ENCODE peak calls at places on chromosomes 5 and 9, in eight cellular contexts. L is HFFc6, R is amniotic stem cell, Y is pancreas, V is endothelial cell, D is right lobe of liver, W is hepatocyte, U is lower lobe of right lung. P is an unnamed sample.
A peak's percentile ranks its signal among the peaks of the same experiment; 100 is the strongest.

GRCh38 chr9:1505489-1505888 is 455.3 kb downstream of the DMRT2 start:
- DNase-seq in L (no peak), R (no peak), Y (no peak), V (no peak), D (no peak), W (no peak), U (no peak), P (no peak)

GRCh38 chr9:97109194-97109811 is 70.4 kb upstream of the CTSV start:
- DNase-seq in L (peak; percentile 26), R (no peak), Y (peak; percentile 35), V (peak; percentile 50), D (no peak), W (peak; percentile 65), U (no peak), P (peak; percentile 37)

GRCh38 chr5:7087719-7088297 is 308.1 kb upstream of the ADCY2 start:
- DNase-seq in L (no peak), R (no peak), Y (no peak), V (no peak), D (no peak), W (no peak), U (no peak), P (no peak)

GRCh38 chr9:126885089-126885753 is 24.8 kb downstream of the ZBTB34 start:
- DNase-seq in L (no peak), R (no peak), Y (no peak), V (peak; percentile 31), D (no peak), W (peak; percentile 72), U (no peak), P (no peak)

GRCh38 chr5:89904442-89904841 is 505.1 kb downstream of the CETN3 start:
- DNase-seq in L (no peak), R (no peak), Y (no peak), V (no peak), D (no peak), W (no peak), U (no peak), P (no peak)

GRCh38 chr5:172194985-172195774 is 1.2 kb downstream of the EFCAB9 start:
- DNase-seq in L (no peak), R (no peak), Y (no peak), V (no peak), D (no peak), W (no peak), U (no peak), P (no peak)

GRCh38 chr5:124343021-124343420 is 403.4 kb downstream of the ZNF608 start:
- DNase-seq in L (no peak), R (no peak), Y (no peak), V (no peak), D (no peak), W (no peak), U (no peak), P (no peak)

GRCh38 chr5:141779642-141780041 is 97.6 kb upstream of the ARAP3 start:
- DNase-seq in L (no peak), R (no peak), Y (no peak), V (no peak), D (no peak), W (no peak), U (no peak), P (no peak)

GRCh38 chr5:123089572-123089970 is 530 bp downstream of the PRDM6 start:
- DNase-seq in L (no peak), R (no peak), Y (no peak), V (peak; percentile 52), D (no peak), W (peak; percentile 60), U (no peak), P (no peak)

GRCh38 chr5:138610468-138611294 is 35.5 kb upstream of the HSPA9 start:
- DNase-seq in L (no peak), R (no peak), Y (no peak), V (peak; percentile 23), D (no peak), W (peak; percentile 31), U (no peak), P (no peak)

GRCh38 chr5:123098767-123099513 is 9.9 kb downstream of the PRDM6 start:
- DNase-seq in L (no peak), R (no peak), Y (no peak), V (no peak), D (no peak), W (peak; percentile 50), U (no peak), P (no peak)

GRCh38 chr9:114300153-114300845 is 22.6 kb upstream of the ORM1 start:
- DNase-seq in L (no peak), R (no peak), Y (peak; percentile 11), V (no peak), D (no peak), W (no peak), U (peak; percentile 14), P (no peak)

GRCh38 chr9:113464672-113465271 is 1.2 kb downstream of the RGS3 start:
- DNase-seq in L (no peak), R (no peak), Y (no peak), V (no peak), D (no peak), W (no peak), U (no peak), P (no peak)

GRCh38 chr5:180683523-180683922 is 34.1 kb upstream of the FLT4 start:
- DNase-seq in L (no peak), R (no peak), Y (no peak), V (no peak), D (no peak), W (no peak), U (no peak), P (no peak)

GRCh38 chr5:120614512-120614911 is 150.4 kb downstream of the PRR16 start:
- DNase-seq in L (peak; percentile 55), R (peak; percentile 23), Y (no peak), V (no peak), D (no peak), W (no peak), U (no peak), P (no peak)

GRCh38 chr9:69554945-69555344 is 117.2 kb downstream of the APBA1 start:
- DNase-seq in L (peak; percentile 63), R (peak; percentile 55), Y (no peak), V (no peak), D (no peak), W (peak; percentile 40), U (no peak), P (no peak)

GRCh38 chr5:88660947-88661869 is 221.8 kb downstream of the MEF2C start:
- DNase-seq in L (peak; percentile 39), R (no peak), Y (peak; percentile 41), V (peak; percentile 81), D (peak; percentile 57), W (peak; percentile 89), U (no peak), P (no peak)

GRCh38 chr9:128703616-128704355 is 1.5 kb downstream of the PKN3 start:
- DNase-seq in L (no peak), R (no peak), Y (no peak), V (no peak), D (peak; percentile 54), W (no peak), U (peak; percentile 58), P (no peak)

GRCh38 chr5:78280261-78280660 is 14.2 kb downstream of the AP3B1 start:
- DNase-seq in L (no peak), R (no peak), Y (no peak), V (no peak), D (no peak), W (no peak), U (no peak), P (no peak)

GRCh38 chr9:88738708-88739107 is 203.7 kb downstream of the NXNL2 start:
- DNase-seq in L (peak; percentile 75), R (peak; percentile 36), Y (no peak), V (no peak), D (no peak), W (no peak), U (no peak), P (no peak)

GRCh38 chr9:132548971-132549649 is 33.3 kb upstream of the BARHL1 start:
- DNase-seq in L (no peak), R (no peak), Y (no peak), V (no peak), D (no peak), W (no peak), U (no peak), P (no peak)

GRCh38 chr5:1958211-1959010 is 75.7 kb upstream of the IRX4 start:
- DNase-seq in L (no peak), R (no peak), Y (no peak), V (no peak), D (no peak), W (no peak), U (no peak), P (no peak)

GRCh38 chr5:150279618-150280017 is 10.0 kb downstream of the CAMK2A start:
- DNase-seq in L (no peak), R (no peak), Y (no peak), V (no peak), D (no peak), W (no peak), U (no peak), P (no peak)

GRCh38 chr5:132225165-132226032 is 2.3 kb downstream of the P4HA2 start:
- DNase-seq in L (peak; percentile 97), R (peak; percentile 68), Y (peak; percentile 51), V (no peak), D (no peak), W (peak; percentile 66), U (no peak), P (peak; percentile 47)

GRCh38 chr5:79890871-79891249 is 100.2 kb downstream of the MTX3 start:
- DNase-seq in L (no peak), R (no peak), Y (no peak), V (no peak), D (no peak), W (no peak), U (no peak), P (no peak)

GRCh38 chr5:62266573-62266972 is 39.4 kb upstream of the KIF2A start:
- DNase-seq in L (no peak), R (no peak), Y (no peak), V (no peak), D (no peak), W (no peak), U (no peak), P (no peak)

GRCh38 chr9:115107701-115108100 is 10.3 kb downstream of the TNC start:
- DNase-seq in L (no peak), R (no peak), Y (peak; percentile 46), V (no peak), D (no peak), W (no peak), U (no peak), P (no peak)

GRCh38 chr9:107744873-107745272 is 255.3 kb upstream of the KLF4 start:
- DNase-seq in L (no peak), R (no peak), Y (no peak), V (no peak), D (no peak), W (no peak), U (no peak), P (no peak)

GRCh38 chr9:105264380-105264779 is 19.9 kb downstream of the SLC44A1 start:
- DNase-seq in L (no peak), R (no peak), Y (no peak), V (no peak), D (no peak), W (no peak), U (no peak), P (no peak)

GRCh38 chr9:79233542-79233941 is 338.2 kb upstream of the TLE4 start:
- DNase-seq in L (peak; percentile 24), R (no peak), Y (no peak), V (peak; percentile 28), D (no peak), W (peak; percentile 32), U (no peak), P (peak; percentile 15)

GRCh38 chr5:1161108-1161831 is 40.1 kb upstream of the SLC6A19 start:
- DNase-seq in L (no peak), R (no peak), Y (peak; percentile 48), V (no peak), D (peak; percentile 56), W (peak; percentile 45), U (no peak), P (peak; percentile 78)

GRCh38 chr5:115888027-115888426 is 46.3 kb downstream of the AP3S1 start:
- DNase-seq in L (peak; percentile 25), R (no peak), Y (no peak), V (no peak), D (no peak), W (no peak), U (no peak), P (no peak)

GRCh38 chr5:127805448-127805847 is 102.3 kb downstream of the CCDC192 start:
- DNase-seq in L (no peak), R (no peak), Y (no peak), V (no peak), D (no peak), W (no peak), U (no peak), P (no peak)

GRCh38 chr9:90961375-90961774 is 159.8 kb downstream of the SYK start:
- DNase-seq in L (no peak), R (no peak), Y (no peak), V (no peak), D (no peak), W (no peak), U (peak; percentile 68), P (no peak)